ENCODE peak calls at places on chromosomes 5 and 9, in nine cellular contexts. One of them, this sample, is unnamed.

GRCh38 chr5:75130818-75131349 is 78.5 kb upstream of the GCNT4 start:
- DNase-seq in GM23248: no peak
- DNase-seq in OCI-LY7: no peak
- DNase-seq in hepatocyte: no peak
- DNase-seq in PC-3: no peak
- DNase-seq in GM23338: no peak
- DNase-seq in HCT116: no peak
- DNase-seq in SK-N-SH: no peak
- DNase-seq in MM.1S: no peak
- DNase-seq in this sample: no peak

GRCh38 chr5:135964670-135965320 is 10.0 kb upstream of the LECT2 start:
- DNase-seq in GM23248: peak; percentile 41
- DNase-seq in OCI-LY7: no peak
- DNase-seq in hepatocyte: no peak
- DNase-seq in PC-3: no peak
- DNase-seq in GM23338: no peak
- DNase-seq in HCT116: no peak
- DNase-seq in SK-N-SH: no peak
- DNase-seq in MM.1S: no peak
- DNase-seq in this sample: no peak

GRCh38 chr9:101326501-101326900 is 58.3 kb downstream of the BAAT start:
- DNase-seq in GM23248: peak; percentile 4
- DNase-seq in OCI-LY7: no peak
- DNase-seq in hepatocyte: no peak
- DNase-seq in PC-3: no peak
- DNase-seq in GM23338: no peak
- DNase-seq in HCT116: no peak
- DNase-seq in SK-N-SH: no peak
- DNase-seq in MM.1S: peak; percentile 21
- DNase-seq in this sample: no peak

GRCh38 chr5:40846371-40846770 is 5.2 kb downstream of the CARD6 start:
- DNase-seq in GM23248: no peak
- DNase-seq in OCI-LY7: no peak
- DNase-seq in hepatocyte: no peak
- DNase-seq in PC-3: no peak
- DNase-seq in GM23338: no peak
- DNase-seq in HCT116: no peak
- DNase-seq in SK-N-SH: no peak
- DNase-seq in MM.1S: no peak
- DNase-seq in this sample: no peak

GRCh38 chr9:87193151-87193550 is 245.8 kb upstream of the GAS1 start:
- DNase-seq in GM23248: peak; percentile 44
- DNase-seq in OCI-LY7: no peak
- DNase-seq in hepatocyte: no peak
- DNase-seq in PC-3: no peak
- DNase-seq in GM23338: no peak
- DNase-seq in HCT116: no peak
- DNase-seq in SK-N-SH: no peak
- DNase-seq in MM.1S: no peak
- DNase-seq in this sample: no peak

GRCh38 chr9:89363311-89363670 is 45.0 kb downstream of the SECISBP2 start:
- DNase-seq in GM23248: no peak
- DNase-seq in OCI-LY7: no peak
- DNase-seq in hepatocyte: no peak
- DNase-seq in PC-3: no peak
- DNase-seq in GM23338: no peak
- DNase-seq in HCT116: no peak
- DNase-seq in SK-N-SH: no peak
- DNase-seq in MM.1S: no peak
- DNase-seq in this sample: no peak

GRCh38 chr9:22237497-22238363 is 208.9 kb upstream of the DMRTA1 start:
- DNase-seq in GM23248: peak; percentile 93
- DNase-seq in OCI-LY7: no peak
- DNase-seq in hepatocyte: peak; percentile 63
- DNase-seq in PC-3: peak; percentile 78
- DNase-seq in GM23338: no peak
- DNase-seq in HCT116: peak; percentile 51
- DNase-seq in SK-N-SH: no peak
- DNase-seq in MM.1S: peak; percentile 13
- DNase-seq in this sample: no peak

GRCh38 chr9:123925161-123925560 is 4.8 kb downstream of the DENND1A start:
- DNase-seq in GM23248: no peak
- DNase-seq in OCI-LY7: no peak
- DNase-seq in hepatocyte: no peak
- DNase-seq in PC-3: peak; percentile 43
- DNase-seq in GM23338: peak; percentile 69
- DNase-seq in HCT116: no peak
- DNase-seq in SK-N-SH: no peak
- DNase-seq in MM.1S: no peak
- DNase-seq in this sample: no peak

GRCh38 chr5:9361835-9362234 is 184.0 kb downstream of the SEMA5A start:
- DNase-seq in GM23248: peak; percentile 68
- DNase-seq in OCI-LY7: peak; percentile 58
- DNase-seq in hepatocyte: peak; percentile 65
- DNase-seq in PC-3: peak; percentile 97
- DNase-seq in GM23338: peak; percentile 95
- DNase-seq in HCT116: peak; percentile 6
- DNase-seq in SK-N-SH: peak; percentile 17
- DNase-seq in MM.1S: peak; percentile 99
- DNase-seq in this sample: peak; percentile 86
- TF ChIP-seq EZH2phosphoT487 in GM23248: no peak
- TF ChIP-seq EZH2phosphoT487 in OCI-LY7: no peak
- TF ChIP-seq EZH2phosphoT487 in hepatocyte: no peak
- TF ChIP-seq EZH2phosphoT487 in PC-3: no peak
- TF ChIP-seq EZH2phosphoT487 in GM23338: no peak
- TF ChIP-seq EZH2phosphoT487 in HCT116: no peak
- TF ChIP-seq EZH2phosphoT487 in SK-N-SH: no peak
- TF ChIP-seq EZH2phosphoT487 in MM.1S: no peak
- TF ChIP-seq EZH2phosphoT487 in this sample: no peak

GRCh38 chr5:112419050-112419595 is at the start of gene EPB41L4A:
- DNase-seq in GM23248: peak; percentile 40
- DNase-seq in OCI-LY7: no peak
- DNase-seq in hepatocyte: peak; percentile 54
- DNase-seq in PC-3: no peak
- DNase-seq in GM23338: peak; percentile 74
- DNase-seq in HCT116: no peak
- DNase-seq in SK-N-SH: peak; percentile 74
- DNase-seq in MM.1S: peak; percentile 17
- DNase-seq in this sample: peak; percentile 80
- TF ChIP-seq EZH2phosphoT487 in GM23248: peak; percentile 43
- TF ChIP-seq EZH2phosphoT487 in OCI-LY7: no peak
- TF ChIP-seq EZH2phosphoT487 in hepatocyte: no peak
- TF ChIP-seq EZH2phosphoT487 in PC-3: peak; percentile 67
- TF ChIP-seq EZH2phosphoT487 in GM23338: no peak
- TF ChIP-seq EZH2phosphoT487 in HCT116: no peak
- TF ChIP-seq EZH2phosphoT487 in SK-N-SH: no peak
- TF ChIP-seq EZH2phosphoT487 in MM.1S: no peak
- TF ChIP-seq EZH2phosphoT487 in this sample: no peak

GRCh38 chr9:33132249-33132772 is 34.8 kb downstream of the B4GALT1 start:
- DNase-seq in GM23248: peak; percentile 94
- DNase-seq in OCI-LY7: no peak
- DNase-seq in hepatocyte: peak; percentile 38
- DNase-seq in PC-3: peak; percentile 68
- DNase-seq in GM23338: no peak
- DNase-seq in HCT116: no peak
- DNase-seq in SK-N-SH: no peak
- DNase-seq in MM.1S: no peak
- DNase-seq in this sample: no peak
- TF ChIP-seq EZH2phosphoT487 in GM23248: no peak
- TF ChIP-seq EZH2phosphoT487 in OCI-LY7: no peak
- TF ChIP-seq EZH2phosphoT487 in hepatocyte: no peak
- TF ChIP-seq EZH2phosphoT487 in PC-3: no peak
- TF ChIP-seq EZH2phosphoT487 in GM23338: no peak
- TF ChIP-seq EZH2phosphoT487 in HCT116: no peak
- TF ChIP-seq EZH2phosphoT487 in SK-N-SH: no peak
- TF ChIP-seq EZH2phosphoT487 in MM.1S: no peak
- TF ChIP-seq EZH2phosphoT487 in this sample: no peak

GRCh38 chr5:15718411-15719178 is 218.6 kb downstream of the FBXL7 start:
- DNase-seq in GM23248: no peak
- DNase-seq in OCI-LY7: no peak
- DNase-seq in hepatocyte: no peak
- DNase-seq in PC-3: no peak
- DNase-seq in GM23338: no peak
- DNase-seq in HCT116: no peak
- DNase-seq in SK-N-SH: no peak
- DNase-seq in MM.1S: no peak
- DNase-seq in this sample: no peak
- TF ChIP-seq EZH2phosphoT487 in GM23248: no peak
- TF ChIP-seq EZH2phosphoT487 in OCI-LY7: no peak
- TF ChIP-seq EZH2phosphoT487 in hepatocyte: no peak
- TF ChIP-seq EZH2phosphoT487 in PC-3: no peak
- TF ChIP-seq EZH2phosphoT487 in GM23338: no peak
- TF ChIP-seq EZH2phosphoT487 in HCT116: no peak
- TF ChIP-seq EZH2phosphoT487 in SK-N-SH: no peak
- TF ChIP-seq EZH2phosphoT487 in MM.1S: no peak
- TF ChIP-seq EZH2phosphoT487 in this sample: no peak

GRCh38 chr5:73291873-73292272 is 118.9 kb downstream of the TMEM174 start:
- DNase-seq in GM23248: no peak
- DNase-seq in OCI-LY7: no peak
- DNase-seq in hepatocyte: no peak
- DNase-seq in PC-3: no peak
- DNase-seq in GM23338: no peak
- DNase-seq in HCT116: no peak
- DNase-seq in SK-N-SH: no peak
- DNase-seq in MM.1S: no peak
- DNase-seq in this sample: no peak
- TF ChIP-seq EZH2phosphoT487 in GM23248: no peak
- TF ChIP-seq EZH2phosphoT487 in OCI-LY7: no peak
- TF ChIP-seq EZH2phosphoT487 in hepatocyte: no peak
- TF ChIP-seq EZH2phosphoT487 in PC-3: no peak
- TF ChIP-seq EZH2phosphoT487 in GM23338: no peak
- TF ChIP-seq EZH2phosphoT487 in HCT116: no peak
- TF ChIP-seq EZH2phosphoT487 in SK-N-SH: no peak
- TF ChIP-seq EZH2phosphoT487 in MM.1S: no peak
- TF ChIP-seq EZH2phosphoT487 in this sample: no peak

GRCh38 chr9:95892690-95893089 is 17.2 kb downstream of the ERCC6L2 start:
- DNase-seq in GM23248: no peak
- DNase-seq in OCI-LY7: no peak
- DNase-seq in hepatocyte: no peak
- DNase-seq in PC-3: no peak
- DNase-seq in GM23338: no peak
- DNase-seq in HCT116: no peak
- DNase-seq in SK-N-SH: no peak
- DNase-seq in MM.1S: no peak
- DNase-seq in this sample: no peak

GRCh38 chr9:95887926-95888497 is 12.5 kb downstream of the ERCC6L2 start:
- DNase-seq in GM23248: no peak
- DNase-seq in OCI-LY7: no peak
- DNase-seq in hepatocyte: no peak
- DNase-seq in PC-3: no peak
- DNase-seq in GM23338: no peak
- DNase-seq in HCT116: no peak
- DNase-seq in SK-N-SH: no peak
- DNase-seq in MM.1S: no peak
- DNase-seq in this sample: no peak

GRCh38 chr9:95891067-95891466 is 15.6 kb downstream of the ERCC6L2 start:
- DNase-seq in GM23248: no peak
- DNase-seq in OCI-LY7: no peak
- DNase-seq in hepatocyte: no peak
- DNase-seq in PC-3: no peak
- DNase-seq in GM23338: no peak
- DNase-seq in HCT116: no peak
- DNase-seq in SK-N-SH: no peak
- DNase-seq in MM.1S: no peak
- DNase-seq in this sample: no peak

GRCh38 chr9:95896580-95896979 is 21.1 kb downstream of the ERCC6L2 start:
- DNase-seq in GM23248: no peak
- DNase-seq in OCI-LY7: no peak
- DNase-seq in hepatocyte: no peak
- DNase-seq in PC-3: no peak
- DNase-seq in GM23338: no peak
- DNase-seq in HCT116: no peak
- DNase-seq in SK-N-SH: no peak
- DNase-seq in MM.1S: peak; percentile 38
- DNase-seq in this sample: no peak

GRCh38 chr9:95890594-95890993 is 15.1 kb downstream of the ERCC6L2 start:
- DNase-seq in GM23248: no peak
- DNase-seq in OCI-LY7: no peak
- DNase-seq in hepatocyte: no peak
- DNase-seq in PC-3: no peak
- DNase-seq in GM23338: no peak
- DNase-seq in HCT116: no peak
- DNase-seq in SK-N-SH: no peak
- DNase-seq in MM.1S: no peak
- DNase-seq in this sample: no peak
- TF ChIP-seq EZH2phosphoT487 in GM23248: no peak
- TF ChIP-seq EZH2phosphoT487 in OCI-LY7: no peak
- TF ChIP-seq EZH2phosphoT487 in hepatocyte: no peak
- TF ChIP-seq EZH2phosphoT487 in PC-3: no peak
- TF ChIP-seq EZH2phosphoT487 in GM23338: no peak
- TF ChIP-seq EZH2phosphoT487 in HCT116: no peak
- TF ChIP-seq EZH2phosphoT487 in SK-N-SH: no peak
- TF ChIP-seq EZH2phosphoT487 in MM.1S: no peak
- TF ChIP-seq EZH2phosphoT487 in this sample: no peak

GRCh38 chr5:95916687-95917085 is 45.0 kb downstream of the ELL2 start:
- DNase-seq in GM23248: no peak
- DNase-seq in OCI-LY7: no peak
- DNase-seq in hepatocyte: no peak
- DNase-seq in PC-3: no peak
- DNase-seq in GM23338: no peak
- DNase-seq in HCT116: no peak
- DNase-seq in SK-N-SH: no peak
- DNase-seq in MM.1S: no peak
- DNase-seq in this sample: no peak
- TF ChIP-seq EZH2phosphoT487 in GM23248: no peak
- TF ChIP-seq EZH2phosphoT487 in OCI-LY7: no peak
- TF ChIP-seq EZH2phosphoT487 in hepatocyte: no peak
- TF ChIP-seq EZH2phosphoT487 in PC-3: no peak
- TF ChIP-seq EZH2phosphoT487 in GM23338: no peak
- TF ChIP-seq EZH2phosphoT487 in HCT116: no peak
- TF ChIP-seq EZH2phosphoT487 in SK-N-SH: no peak
- TF ChIP-seq EZH2phosphoT487 in MM.1S: no peak
- TF ChIP-seq EZH2phosphoT487 in this sample: no peak

GRCh38 chr5:93062548-93062947 is 518.5 kb downstream of the NR2F1-AS1 start:
- DNase-seq in GM23248: no peak
- DNase-seq in OCI-LY7: no peak
- DNase-seq in hepatocyte: no peak
- DNase-seq in PC-3: peak; percentile 48
- DNase-seq in GM23338: peak; percentile 48
- DNase-seq in HCT116: no peak
- DNase-seq in SK-N-SH: no peak
- DNase-seq in MM.1S: no peak
- DNase-seq in this sample: no peak
- TF ChIP-seq EZH2phosphoT487 in GM23248: no peak
- TF ChIP-seq EZH2phosphoT487 in OCI-LY7: no peak
- TF ChIP-seq EZH2phosphoT487 in hepatocyte: no peak
- TF ChIP-seq EZH2phosphoT487 in PC-3: no peak
- TF ChIP-seq EZH2phosphoT487 in GM23338: no peak
- TF ChIP-seq EZH2phosphoT487 in HCT116: no peak
- TF ChIP-seq EZH2phosphoT487 in SK-N-SH: no peak
- TF ChIP-seq EZH2phosphoT487 in MM.1S: no peak
- TF ChIP-seq EZH2phosphoT487 in this sample: no peak

This sample was measured in neural progenitor cell.